ENCODE peak calls at places on chromosomes 3 and 15, in five cellular contexts. K, C, G, W and V are unnamed samples.

GRCh38 chr15:66761723-66762595 is 59.9 kb downstream of the SMAD6 start:
- DNase-seq in K (no peak), C (no peak), G (peak; percentile 58), W (no peak), V (peak; percentile 50)

GRCh38 chr3:13393427-13394360 is 26.4 kb downstream of the NUP210 start:
- DNase-seq in K (no peak), C (no peak), G (no peak), W (no peak), V (no peak)

GRCh38 chr3:119627461-119627860 is 29.8 kb downstream of the PLA1A start:
- DNase-seq in K (no peak), C (no peak), G (no peak), W (no peak), V (no peak)

GRCh38 chr3:18725668-18726407 is 300.7 kb upstream of the SATB1 start:
- DNase-seq in K (no peak), C (no peak), G (no peak), W (no peak), V (no peak)

GRCh38 chr3:10964537-10965167 is 27.9 kb upstream of the SLC6A1 start:
- DNase-seq in K (no peak), C (peak; percentile 73), G (no peak), W (peak; percentile 65), V (no peak)

GRCh38 chr15:37098468-37099320 is 1.7 kb downstream of the MEIS2 start:
- DNase-seq in K (no peak), C (peak; percentile 63), G (peak; percentile 71), W (peak; percentile 82), V (peak; percentile 44)

GRCh38 chr3:182793663-182794454 is 555 bp downstream of the ATP11B start:
- DNase-seq in K (no peak), C (peak; percentile 75), G (peak; percentile 77), W (peak; percentile 83), V (peak; percentile 55)

GRCh38 chr3:195697582-195698324 is 23.0 kb upstream of the MUC20 start:
- DNase-seq in K (no peak), C (no peak), G (peak; percentile 94), W (no peak), V (peak; percentile 55)

GRCh38 chr15:88029696-88030095 is 226.8 kb downstream of the NTRK3 start:
- DNase-seq in K (no peak), C (no peak), G (peak; percentile 56), W (no peak), V (peak; percentile 1)

GRCh38 chr3:58531555-58531954 is 5.4 kb downstream of the ACOX2 start:
- DNase-seq in K (no peak), C (no peak), G (no peak), W (no peak), V (no peak)

GRCh38 chr3:46233194-46233593 is 9.1 kb upstream of the CCR3 start:
- DNase-seq in K (no peak), C (no peak), G (no peak), W (no peak), V (no peak)

GRCh38 chr3:36475593-36475992 is 95.3 kb downstream of the STAC start:
- DNase-seq in K (no peak), C (no peak), G (no peak), W (no peak), V (no peak)

GRCh38 chr15:101170568-101171350 is 81.1 kb downstream of the CHSY1 start:
- DNase-seq in K (no peak), C (no peak), G (peak; percentile 75), W (no peak), V (peak; percentile 21)

GRCh38 chr15:62957130-62957529 is 85.4 kb upstream of the TPM1 start:
- DNase-seq in K (peak; percentile 65), C (no peak), G (no peak), W (no peak), V (peak; percentile 92)

GRCh38 chr3:195555110-195555509 is 12.0 kb upstream of the PPP1R2 start:
- DNase-seq in K (no peak), C (no peak), G (no peak), W (no peak), V (no peak)

GRCh38 chr3:183008303-183008702 is 28.0 kb upstream of the DCUN1D1 start:
- DNase-seq in K (no peak), C (no peak), G (no peak), W (no peak), V (no peak)

GRCh38 chr15:42102646-42103235 is 8.4 kb upstream of the PLA2G4D start:
- DNase-seq in K (no peak), C (no peak), G (peak; percentile 30), W (no peak), V (peak; percentile 54)

GRCh38 chr3:189975376-189975990 is 145.2 kb downstream of the P3H2 start:
- DNase-seq in K (no peak), C (no peak), G (peak; percentile 34), W (no peak), V (no peak)